ENCODE peak calls at places on chromosomes 11 and 22, in five cellular contexts. One of them, this sample, is unnamed. For H3K9me3 and H3K4me1, the result is how much of the 10 kb centered on the place peaks cover.

GRCh38 chr11:108324587-108324986 is 101.7 kb downstream of the ATM start:
- DNase-seq in HCT116: no peak
- DNase-seq in MM.1S: no peak
- DNase-seq in naive thymus-derived CD4-positive, alpha-beta T cell: no peak
- DNase-seq in CD8-positive, alpha-beta memory T cell: no peak
- DNase-seq in this sample: no peak

GRCh38 chr11:104705475-104706195 is 192.6 kb downstream of the CASP12 start:
- DNase-seq in HCT116: no peak
- DNase-seq in MM.1S: peak
- DNase-seq in naive thymus-derived CD4-positive, alpha-beta T cell: peak
- DNase-seq in CD8-positive, alpha-beta memory T cell: peak
- DNase-seq in this sample: peak

GRCh38 chr11:59102259-59102765 is 4.7 kb upstream of the FAM111B start:
- DNase-seq in HCT116: no peak
- DNase-seq in MM.1S: peak
- DNase-seq in naive thymus-derived CD4-positive, alpha-beta T cell: no peak
- DNase-seq in CD8-positive, alpha-beta memory T cell: peak
- DNase-seq in this sample: peak

GRCh38 chr11:82268627-82269026 is 465.0 kb downstream of the FAM181B start:
- DNase-seq in HCT116: no peak
- DNase-seq in MM.1S: peak
- DNase-seq in naive thymus-derived CD4-positive, alpha-beta T cell: no peak
- DNase-seq in CD8-positive, alpha-beta memory T cell: no peak
- DNase-seq in this sample: no peak

GRCh38 chr22:45903355-45904149 is 73.4 kb downstream of the WNT7B start:
- DNase-seq in HCT116: no peak
- DNase-seq in MM.1S: no peak
- DNase-seq in naive thymus-derived CD4-positive, alpha-beta T cell: no peak
- DNase-seq in CD8-positive, alpha-beta memory T cell: no peak
- DNase-seq in this sample: no peak

GRCh38 chr22:37046589-37046988 is 5.0 kb upstream of the KCTD17 start:
- DNase-seq in HCT116: no peak
- DNase-seq in MM.1S: no peak
- DNase-seq in naive thymus-derived CD4-positive, alpha-beta T cell: no peak
- DNase-seq in CD8-positive, alpha-beta memory T cell: no peak
- DNase-seq in this sample: no peak

GRCh38 chr22:38098410-38099249 is 11.9 kb downstream of the BAIAP2L2 start:
- DNase-seq in HCT116: no peak
- DNase-seq in MM.1S: no peak
- DNase-seq in naive thymus-derived CD4-positive, alpha-beta T cell: no peak
- DNase-seq in CD8-positive, alpha-beta memory T cell: no peak
- DNase-seq in this sample: no peak

GRCh38 chr11:130465259-130465658 is 16.8 kb downstream of the ADAMTS15 start:
- DNase-seq in HCT116: no peak
- DNase-seq in MM.1S: no peak
- DNase-seq in naive thymus-derived CD4-positive, alpha-beta T cell: no peak
- DNase-seq in CD8-positive, alpha-beta memory T cell: no peak
- DNase-seq in this sample: no peak

GRCh38 chr22:38135133-38135706 is 24.7 kb upstream of the BAIAP2L2 start:
- DNase-seq in HCT116: peak
- DNase-seq in MM.1S: no peak
- DNase-seq in naive thymus-derived CD4-positive, alpha-beta T cell: no peak
- DNase-seq in CD8-positive, alpha-beta memory T cell: no peak
- DNase-seq in this sample: no peak

GRCh38 chr11:91755526-91755925 is 469.1 kb upstream of the FAT3 start:
- DNase-seq in HCT116: no peak
- DNase-seq in MM.1S: no peak
- DNase-seq in naive thymus-derived CD4-positive, alpha-beta T cell: no peak
- DNase-seq in CD8-positive, alpha-beta memory T cell: no peak
- DNase-seq in this sample: no peak

GRCh38 chr11:33552756-33553155 is 147.9 kb downstream of the C11orf91 start:
- DNase-seq in HCT116: no peak
- DNase-seq in MM.1S: no peak
- DNase-seq in naive thymus-derived CD4-positive, alpha-beta T cell: no peak
- DNase-seq in CD8-positive, alpha-beta memory T cell: no peak
- DNase-seq in this sample: no peak

GRCh38 chr11:8833568-8834275 is 77.3 kb upstream of the AKIP1 start:
- DNase-seq in HCT116: no peak
- DNase-seq in MM.1S: no peak
- DNase-seq in naive thymus-derived CD4-positive, alpha-beta T cell: no peak
- DNase-seq in CD8-positive, alpha-beta memory T cell: no peak
- DNase-seq in this sample: no peak

GRCh38 chr11:69218271-69218682 is 62.5 kb downstream of the SMIM38 start:
- DNase-seq in HCT116: no peak
- DNase-seq in MM.1S: no peak
- DNase-seq in naive thymus-derived CD4-positive, alpha-beta T cell: no peak
- DNase-seq in CD8-positive, alpha-beta memory T cell: no peak
- DNase-seq in this sample: no peak

GRCh38 chr11:59144579-59145345 is 2.1 kb downstream of the FAM111A start:
- DNase-seq in HCT116: peak
- DNase-seq in MM.1S: peak
- DNase-seq in naive thymus-derived CD4-positive, alpha-beta T cell: peak
- DNase-seq in CD8-positive, alpha-beta memory T cell: peak
- DNase-seq in this sample: peak

GRCh38 chr22:49642741-49643140 is 184.9 kb downstream of the BRD1 start:
- DNase-seq in HCT116: no peak
- DNase-seq in MM.1S: no peak
- DNase-seq in naive thymus-derived CD4-positive, alpha-beta T cell: no peak
- DNase-seq in CD8-positive, alpha-beta memory T cell: no peak
- DNase-seq in this sample: no peak

GRCh38 chr22:49643466-49643865 is 184.2 kb downstream of the BRD1 start:
- DNase-seq in HCT116: no peak
- DNase-seq in MM.1S: no peak
- DNase-seq in naive thymus-derived CD4-positive, alpha-beta T cell: no peak
- DNase-seq in CD8-positive, alpha-beta memory T cell: no peak
- DNase-seq in this sample: no peak

GRCh38 chr22:49641770-49642313 is 185.8 kb downstream of the BRD1 start:
- DNase-seq in HCT116: no peak
- DNase-seq in MM.1S: no peak
- DNase-seq in naive thymus-derived CD4-positive, alpha-beta T cell: no peak
- DNase-seq in CD8-positive, alpha-beta memory T cell: no peak
- DNase-seq in this sample: no peak

GRCh38 chr22:49643998-49644397 is 183.7 kb downstream of the BRD1 start:
- DNase-seq in HCT116: no peak
- DNase-seq in MM.1S: no peak
- DNase-seq in naive thymus-derived CD4-positive, alpha-beta T cell: no peak
- DNase-seq in CD8-positive, alpha-beta memory T cell: no peak
- DNase-seq in this sample: no peak

GRCh38 chr22:49642331-49642730 is 185.3 kb downstream of the BRD1 start:
- DNase-seq in HCT116: no peak
- DNase-seq in MM.1S: no peak
- DNase-seq in naive thymus-derived CD4-positive, alpha-beta T cell: no peak
- DNase-seq in CD8-positive, alpha-beta memory T cell: no peak
- DNase-seq in this sample: no peak
- H3K9me3 ChIP-seq in HCT116: under half
- H3K9me3 ChIP-seq in MM.1S: under half
- H3K9me3 ChIP-seq in naive thymus-derived CD4-positive, alpha-beta T cell: under half
- H3K9me3 ChIP-seq in CD8-positive, alpha-beta memory T cell: under half
- H3K9me3 ChIP-seq in this sample: under half

DNA sequence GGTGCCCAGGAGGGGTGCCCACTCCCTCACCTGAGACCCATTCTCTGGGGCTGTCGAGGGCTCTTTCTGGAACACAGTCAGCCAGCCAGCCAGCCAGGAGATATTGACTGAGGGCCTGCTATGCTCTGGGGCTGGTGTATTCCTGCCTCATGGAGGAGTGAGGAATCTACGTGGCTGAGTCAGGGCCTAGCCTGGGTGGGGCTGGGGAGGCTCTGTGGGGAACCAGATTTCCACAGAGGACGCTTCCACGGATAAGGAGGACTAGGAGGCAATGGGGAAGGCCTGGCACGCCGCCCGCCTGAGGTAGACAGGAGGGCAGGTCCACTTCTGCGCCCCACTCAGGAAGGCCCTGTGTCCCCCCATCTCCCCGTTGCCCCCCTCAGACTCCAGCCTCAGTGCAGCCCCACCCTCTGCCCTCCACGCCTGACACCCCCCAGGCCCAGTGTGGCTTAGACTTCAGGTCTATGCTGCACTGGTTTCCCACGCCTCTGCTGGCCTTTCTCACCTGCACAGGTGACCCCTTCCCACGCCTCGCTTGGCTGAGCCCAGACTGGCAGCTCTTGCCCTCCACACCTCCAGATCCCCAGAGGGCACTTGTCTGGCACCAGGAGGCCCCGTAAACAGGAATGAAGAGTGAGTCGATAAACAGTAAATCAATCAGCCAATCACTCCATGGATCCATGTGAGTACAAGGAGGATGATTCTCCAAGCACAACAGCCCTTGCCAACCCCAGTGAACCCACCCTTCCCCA is 37.5 kb downstream of the MACROD1 start:
- DNase-seq in HCT116: no peak
- DNase-seq in MM.1S: no peak
- DNase-seq in naive thymus-derived CD4-positive, alpha-beta T cell: no peak
- DNase-seq in CD8-positive, alpha-beta memory T cell: no peak
- DNase-seq in this sample: no peak
- H3K4me1 ChIP-seq in HCT116: under half
- H3K4me1 ChIP-seq in MM.1S: under half
- H3K4me1 ChIP-seq in naive thymus-derived CD4-positive, alpha-beta T cell: under half
- H3K4me1 ChIP-seq in CD8-positive, alpha-beta memory T cell: under half
- H3K4me1 ChIP-seq in this sample: under half

GRCh38 chr11:1415631-1416030 is 25.9 kb downstream of the BRSK2 start:
- DNase-seq in HCT116: no peak
- DNase-seq in MM.1S: no peak
- DNase-seq in naive thymus-derived CD4-positive, alpha-beta T cell: no peak
- DNase-seq in CD8-positive, alpha-beta memory T cell: no peak
- DNase-seq in this sample: no peak
- H3K9me3 ChIP-seq in HCT116: under half
- H3K9me3 ChIP-seq in MM.1S: under half
- H3K9me3 ChIP-seq in naive thymus-derived CD4-positive, alpha-beta T cell: under half
- H3K9me3 ChIP-seq in CD8-positive, alpha-beta memory T cell: under half
- H3K9me3 ChIP-seq in this sample: under half

DNA sequence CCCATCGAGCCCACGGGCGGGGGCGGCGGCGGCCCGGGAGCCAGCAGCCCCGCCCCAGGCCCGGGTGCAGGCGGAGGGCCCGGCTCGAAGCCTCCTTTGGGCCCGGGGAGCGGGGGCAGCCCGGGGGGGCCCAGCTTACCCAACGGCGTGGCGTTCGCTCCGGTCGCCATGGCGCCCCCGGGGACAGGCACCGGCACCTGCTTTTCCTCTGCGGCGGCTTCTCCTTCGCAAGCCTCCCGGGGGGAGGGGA is 194 bp downstream of the SF1 start:
- DNase-seq in HCT116: no peak
- DNase-seq in MM.1S: peak
- DNase-seq in naive thymus-derived CD4-positive, alpha-beta T cell: no peak
- DNase-seq in CD8-positive, alpha-beta memory T cell: no peak
- DNase-seq in this sample: no peak
- H3K4me1 ChIP-seq in HCT116: under half
- H3K4me1 ChIP-seq in MM.1S: under half
- H3K4me1 ChIP-seq in naive thymus-derived CD4-positive, alpha-beta T cell: half or more
- H3K4me1 ChIP-seq in CD8-positive, alpha-beta memory T cell: half or more
- H3K4me1 ChIP-seq in this sample: half or more

GRCh38 chr22:16810188-16810802 is 14.9 kb downstream of the XKR3 start:
- DNase-seq in HCT116: no peak
- DNase-seq in MM.1S: no peak
- DNase-seq in naive thymus-derived CD4-positive, alpha-beta T cell: no peak
- DNase-seq in CD8-positive, alpha-beta memory T cell: no peak
- DNase-seq in this sample: no peak

GRCh38 chr22:16819249-16819648 is 6.0 kb downstream of the XKR3 start:
- DNase-seq in HCT116: no peak
- DNase-seq in MM.1S: no peak
- DNase-seq in naive thymus-derived CD4-positive, alpha-beta T cell: no peak
- DNase-seq in CD8-positive, alpha-beta memory T cell: no peak
- DNase-seq in this sample: no peak

GRCh38 chr22:16818538-16818937 is 6.7 kb downstream of the XKR3 start:
- DNase-seq in HCT116: no peak
- DNase-seq in MM.1S: no peak
- DNase-seq in naive thymus-derived CD4-positive, alpha-beta T cell: no peak
- DNase-seq in CD8-positive, alpha-beta memory T cell: no peak
- DNase-seq in this sample: no peak

DNA sequence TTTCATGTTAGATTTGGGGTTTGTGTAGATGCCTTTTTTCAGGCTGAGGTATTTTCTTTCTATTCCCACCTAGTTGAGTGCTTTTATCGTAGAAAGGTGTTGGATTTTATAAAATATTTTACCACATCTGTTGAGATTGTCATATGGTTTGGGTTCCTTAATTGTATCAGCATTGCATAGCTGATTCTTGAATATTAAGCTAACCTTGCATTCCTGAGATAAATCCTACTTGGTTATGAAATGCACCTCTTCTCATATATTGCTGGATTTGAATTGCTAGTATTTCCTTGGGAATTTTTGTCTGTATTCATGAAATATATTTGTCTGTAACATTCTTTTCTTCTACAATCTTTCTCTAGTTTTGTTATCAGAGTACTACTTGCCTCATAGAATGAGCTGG is 10.1 kb downstream of the XKR3 start:
- DNase-seq in HCT116: no peak
- DNase-seq in MM.1S: no peak
- DNase-seq in naive thymus-derived CD4-positive, alpha-beta T cell: no peak
- DNase-seq in CD8-positive, alpha-beta memory T cell: no peak
- DNase-seq in this sample: no peak
- H3K9me3 ChIP-seq in HCT116: under half
- H3K9me3 ChIP-seq in MM.1S: under half
- H3K9me3 ChIP-seq in naive thymus-derived CD4-positive, alpha-beta T cell: under half
- H3K9me3 ChIP-seq in CD8-positive, alpha-beta memory T cell: under half
- H3K9me3 ChIP-seq in this sample: under half

This sample was measured in CD4-positive, alpha-beta memory T cell.